ENCODE peak calls at places on chromosomes 6 and 20, in five cellular contexts. U is epithelial cell of esophagus, H is hepatocyte, L is A549, K is heart right ventricle. C is an unnamed sample.
A peak's percentile ranks its signal among the peaks of the same experiment; 100 is the strongest.

GRCh38 chr6:71414486-71414885 is 125.9 kb downstream of the OGFRL1 start:
- DNase-seq in U (no peak), H (no peak), L (no peak), K (no peak), C (no peak)

GRCh38 chr6:25022140-25022553 is 86.4 kb upstream of the RIPOR2 start:
- DNase-seq in U (peak; percentile 84), H (no peak), L (no peak), K (no peak), C (no peak)

GRCh38 chr20:37389844-37390275 is 43.9 kb downstream of the SRC start:
- DNase-seq in U (no peak), H (peak; percentile 6), L (peak; percentile 59), K (no peak), C (no peak)

GRCh38 chr6:83436674-83437073 is 5.8 kb upstream of the ME1 start:
- DNase-seq in U (peak; percentile 85), H (no peak), L (no peak), K (no peak), C (no peak)

GRCh38 chr6:141264101-141264500 is 868.6 kb upstream of the GJE1 start:
- DNase-seq in U (peak; percentile 64), H (no peak), L (peak; percentile 17), K (no peak), C (no peak)

GRCh38 chr6:23414204-23414501 is 711.9 kb upstream of the NRSN1 start:
- DNase-seq in U (peak; percentile 63), H (peak; percentile 53), L (no peak), K (peak; percentile 14), C (no peak)

GRCh38 chr20:57030611-57031600 is 235.5 kb downstream of the BMP7 start:
- DNase-seq in U (no peak), H (peak; percentile 31), L (no peak), K (no peak), C (no peak)

GRCh38 chr6:139863356-139863755 is 488.9 kb upstream of the CITED2 start:
- DNase-seq in U (no peak), H (no peak), L (no peak), K (no peak), C (no peak)

GRCh38 chr6:7505196-7505699 is 36.2 kb upstream of the DSP start:
- DNase-seq in U (peak; percentile 100), H (peak; percentile 88), L (peak; percentile 81), K (peak; percentile 16), C (no peak)

GRCh38 chr20:24834310-24834709 is 114.8 kb upstream of the CST7 start:
- DNase-seq in U (no peak), H (no peak), L (no peak), K (no peak), C (no peak)

GRCh38 chr20:37095108-37095608 is 639 bp downstream of the RBL1 start:
- DNase-seq in U (no peak), H (peak; percentile 5), L (peak; percentile 35), K (no peak), C (no peak)

GRCh38 chr20:23116301-23117089 is 30.4 kb upstream of the CD93 start:
- DNase-seq in U (peak; percentile 82), H (peak; percentile 57), L (no peak), K (no peak), C (no peak)

GRCh38 chr20:37756234-37756633 is 62.4 kb downstream of the CTNNBL1 start:
- DNase-seq in U (no peak), H (no peak), L (no peak), K (no peak), C (no peak)

GRCh38 chr20:49792611-49793010 is 20.0 kb upstream of the SLC9A8 start:
- DNase-seq in U (no peak), H (no peak), L (no peak), K (no peak), C (no peak)

GRCh38 chr6:16205377-16206144 is 32.8 kb upstream of the GMPR start:
- DNase-seq in U (no peak), H (peak; percentile 38), L (no peak), K (peak; percentile 51), C (peak; percentile 79)

GRCh38 chr20:21074605-21075336 is 31.4 kb downstream of the LINC00237 start:
- DNase-seq in U (peak; percentile 55), H (no peak), L (no peak), K (no peak), C (peak; percentile 16)

GRCh38 chr6:158852312-158853071 is 33.3 kb upstream of the EZR start:
- DNase-seq in U (peak; percentile 21), H (no peak), L (no peak), K (no peak), C (no peak)

GRCh38 chr6:46651766-46652165 is 852 bp downstream of the CYP39A1 start:
- DNase-seq in U (peak; percentile 36), H (no peak), L (no peak), K (no peak), C (no peak)

GRCh38 chr6:108570518-108570917 is 9.8 kb downstream of the FOXO3 start:
- DNase-seq in U (no peak), H (no peak), L (peak; percentile 24), K (no peak), C (no peak)

GRCh38 chr6:151914475-151914874 is 107.0 kb downstream of the ESR1 start:
- DNase-seq in U (peak; percentile 56), H (no peak), L (peak; percentile 62), K (no peak), C (no peak)
- H3K4me3 ChIP-seq in U (no peak overlapping the region), H (no peak overlapping the region), L (no peak overlapping the region), K (no peak overlapping the region), C (no peak overlapping the region)

DNA sequence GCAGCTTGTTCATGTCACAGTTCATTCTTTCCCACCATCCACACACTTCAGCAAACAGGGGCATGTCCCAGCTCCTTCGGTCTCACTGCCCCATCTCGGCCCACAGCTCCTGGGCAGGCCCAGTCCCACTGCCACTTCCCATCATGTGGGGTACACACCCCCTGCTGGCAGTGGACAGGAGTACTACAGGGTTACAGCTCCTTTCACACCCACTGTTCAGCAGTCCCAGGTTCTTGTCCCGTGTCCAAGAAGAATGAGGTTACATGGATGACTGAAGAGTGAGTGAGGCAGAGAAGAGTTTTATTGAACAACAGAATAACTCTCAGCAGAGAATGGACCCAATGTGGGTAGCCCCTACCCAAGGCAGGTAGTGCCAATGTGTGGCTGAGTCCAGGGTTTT is 77.8 kb upstream of the SMLR1 start:
- DNase-seq in U (no peak), H (peak; percentile 22), L (peak; percentile 5), K (no peak), C (no peak)
- TF ChIP-seq CTCF in U (no peak), H (peak; percentile 8), L (no peak), K (no peak), C (peak; percentile 4)

GRCh38 chr20:4811661-4812181 is 90.0 kb downstream of the PRND start:
- DNase-seq in U (no peak), H (no peak), L (no peak), K (peak; percentile 44), C (no peak)
- H3K4me3 ChIP-seq in U (no peak overlapping the region), H (no peak overlapping the region), L (no peak overlapping the region), K (no peak overlapping the region), C (no peak overlapping the region)

GRCh38 chr6:156873654-156874380 is 96.6 kb downstream of the ARID1B start:
- DNase-seq in U (no peak), H (no peak), L (no peak), K (no peak), C (no peak)

GRCh38 chr6:156875062-156875461 is 97.9 kb downstream of the ARID1B start:
- DNase-seq in U (no peak), H (no peak), L (no peak), K (no peak), C (no peak)

GRCh38 chr6:156878688-156879087 is 101.5 kb downstream of the ARID1B start:
- DNase-seq in U (no peak), H (no peak), L (no peak), K (no peak), C (no peak)

GRCh38 chr6:156877126-156877863 is 100.1 kb downstream of the ARID1B start:
- DNase-seq in U (no peak), H (no peak), L (no peak), K (peak; percentile 29), C (no peak)

DNA sequence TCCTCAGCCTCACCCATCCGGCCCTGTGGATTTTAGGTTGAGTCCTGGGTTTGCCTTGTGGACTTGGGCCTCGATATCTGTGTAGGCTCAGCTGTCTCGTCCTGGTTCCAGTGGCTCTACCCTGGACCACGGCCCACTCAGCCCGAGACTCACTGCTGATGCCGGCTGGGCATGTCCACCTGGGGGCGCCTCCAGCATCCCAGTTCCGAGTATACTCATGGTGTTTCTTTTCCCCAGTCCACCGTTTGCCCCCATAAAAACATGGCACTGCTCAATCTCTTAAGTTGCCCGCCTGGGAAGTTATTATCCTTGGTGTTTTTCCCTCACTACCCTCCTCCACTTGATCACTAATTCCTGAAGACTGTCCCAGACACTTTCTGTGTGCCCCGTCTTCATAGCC is 99.1 kb downstream of the ARID1B start:
- DNase-seq in U (no peak), H (no peak), L (no peak), K (no peak), C (no peak)
- TF ChIP-seq CTCF in U (peak; percentile 24), H (peak; percentile 22), L (no peak), K (peak; percentile 38), C (peak; percentile 17)

GRCh38 chr6:88641178-88641903 is 322.1 kb downstream of the RNGTT start:
- DNase-seq in U (no peak), H (no peak), L (no peak), K (no peak), C (peak; percentile 81)

GRCh38 chr6:88637761-88638160 is 325.7 kb downstream of the RNGTT start:
- DNase-seq in U (no peak), H (no peak), L (no peak), K (no peak), C (no peak)

GRCh38 chr6:88631830-88632229 is 331.6 kb downstream of the RNGTT start:
- DNase-seq in U (no peak), H (no peak), L (no peak), K (no peak), C (no peak)

GRCh38 chr6:88633782-88634181 is 329.6 kb downstream of the RNGTT start:
- DNase-seq in U (no peak), H (no peak), L (no peak), K (no peak), C (no peak)

DNA sequence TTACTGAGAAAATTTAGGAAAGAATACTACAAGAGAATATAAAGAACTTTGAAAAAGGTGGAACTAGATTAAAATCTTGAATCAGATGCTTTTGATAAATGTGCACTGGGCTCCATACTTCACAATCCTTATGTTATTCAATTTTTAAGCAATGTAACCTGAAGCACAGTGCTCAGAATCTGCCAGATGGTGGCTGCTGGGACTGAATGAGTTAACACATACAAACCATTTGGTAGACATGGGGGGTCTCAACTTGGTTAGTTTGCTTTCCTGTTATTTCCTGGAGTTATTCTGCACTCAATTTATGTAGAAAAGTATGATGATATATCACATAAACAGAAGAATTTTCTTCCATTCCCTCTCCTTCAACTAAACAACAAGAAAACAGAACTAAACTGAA is 326.5 kb downstream of the RNGTT start:
- DNase-seq in U (no peak), H (no peak), L (no peak), K (no peak), C (no peak)
- H3K4me3 ChIP-seq in U (no peak overlapping the region), H (no peak overlapping the region), L (no peak overlapping the region), K (no peak overlapping the region), C (no peak overlapping the region)

C was measured in GM12864.